ENCODE peak calls at places on chromosome 12, in five cellular contexts. Z is adrenal gland, B is cardiac muscle cell, X is GM23248, F is tibial artery. L is an unnamed sample.

GRCh38 chr12:114974333-114974732 is 290.4 kb upstream of the TBX3 start:
- DNase-seq in X (no peak), F (no peak), Z (no peak), B (no peak), L (no peak)

GRCh38 chr12:106720696-106721095 is 53.8 kb upstream of the RIC8B start:
- DNase-seq in Z (no peak), B (no peak), X (no peak), F (no peak), L (no peak)

GRCh38 chr12:83015390-83016225 is 328.9 kb downstream of the TMTC2 start:
- DNase-seq in F (no peak), Z (peak), B (no peak), X (peak), L (peak)

GRCh38 chr12:20189767-20190166 is 178.6 kb upstream of the PDE3A start:
- DNase-seq in F (no peak), Z (no peak), X (no peak), B (peak), L (no peak)

GRCh38 chr12:45623221-45623620 is 106.3 kb upstream of the ARID2 start:
- DNase-seq in B (no peak), Z (no peak), X (no peak), F (no peak), L (no peak)

GRCh38 chr12:100375023-100375737 is 18.3 kb downstream of the SLC17A8 start:
- DNase-seq in F (peak), B (no peak), Z (peak), X (peak), L (no peak)

GRCh38 chr12:27800819-27801218 is 20.8 kb upstream of the MANSC4 start:
- DNase-seq in B (no peak), Z (no peak), F (no peak), X (no peak), L (no peak)

GRCh38 chr12:67751376-67751928 is 102.9 kb downstream of the DYRK2 start:
- DNase-seq in Z (no peak), F (no peak), B (no peak), X (no peak), L (no peak)

GRCh38 chr12:77160931-77161330 is 95.6 kb upstream of the E2F7 start:
- DNase-seq in X (peak), B (no peak), Z (no peak), F (no peak), L (no peak)

GRCh38 chr12:117098361-117099217 is 627 bp downstream of the TESC start:
- DNase-seq in Z (peak), B (no peak), F (no peak), X (no peak), L (no peak)

GRCh38 chr12:6205761-6206160 is 5.6 kb downstream of the CD9 start:
- DNase-seq in X (no peak), F (no peak), Z (no peak), B (no peak), L (no peak)

GRCh38 chr12:87280356-87280755 is 748.8 kb downstream of the C12orf50 start:
- DNase-seq in X (no peak), B (no peak), F (no peak), Z (no peak), L (no peak)

GRCh38 chr12:18391136-18391535 is 129.8 kb downstream of the PIK3C2G start:
- DNase-seq in Z (no peak), B (no peak), X (no peak), F (no peak), L (no peak)

GRCh38 chr12:124684971-124685688 is 117.7 kb upstream of the NCOR2 start:
- DNase-seq in F (peak), Z (no peak), B (no peak), X (peak), L (peak)

GRCh38 chr12:108890208-108890607 is 10.3 kb downstream of the DAO start:
- DNase-seq in X (peak), B (peak), F (no peak), Z (no peak), L (no peak)

GRCh38 chr12:117045175-117045997 is 53.8 kb downstream of the TESC start:
- DNase-seq in B (no peak), X (no peak), F (no peak), Z (no peak), L (no peak)

GRCh38 chr12:124518051-124518932 is 49.1 kb downstream of the NCOR2 start:
- DNase-seq in F (peak), X (peak), B (peak), Z (peak), L (peak)

GRCh38 chr12:30622509-30622908 is 73.2 kb downstream of the IPO8 start:
- DNase-seq in X (peak), B (no peak), Z (no peak), F (no peak), L (peak)

GRCh38 chr12:107326237-107326636 is 232.9 kb upstream of the CRY1 start:
- DNase-seq in B (no peak), F (no peak), X (no peak), Z (no peak), L (no peak)

GRCh38 chr12:52924764-52925716 is 20.2 kb upstream of the KRT8 start:
- DNase-seq in F (no peak), X (peak), B (peak), Z (peak), L (peak)

GRCh38 chr12:130761537-130762318 is 45.6 kb upstream of the RIMBP2 start:
- DNase-seq in Z (peak), B (peak), X (peak), F (no peak), L (peak)

GRCh38 chr12:2429032-2429431 is 365.7 kb upstream of the FKBP4 start:
- DNase-seq in X (peak), Z (no peak), F (no peak), B (no peak), L (no peak)

GRCh38 chr12:104792570-104792969 is 165.5 kb downstream of the SLC41A2 start:
- DNase-seq in F (peak), Z (peak), B (peak), X (peak), L (peak)

GRCh38 chr12:14960548-14961465 is 594 bp downstream of the ARHGDIB start:
- DNase-seq in B (no peak), F (peak), Z (no peak), X (peak), L (no peak)

GRCh38 chr12:109147954-109148353 is 31.6 kb downstream of the ACACB start:
- DNase-seq in X (peak), B (no peak), Z (no peak), F (peak), L (no peak)

GRCh38 chr12:28331130-28331529 is 140.9 kb downstream of the CCDC91 start:
- DNase-seq in F (no peak), B (no peak), X (no peak), Z (no peak), L (no peak)

GRCh38 chr12:113072136-113072535 is 15.6 kb downstream of the DTX1 start:
- DNase-seq in X (no peak), F (no peak), Z (no peak), B (no peak), L (no peak)

GRCh38 chr12:94277426-94278000 is 129.1 kb downstream of the PLXNC1 start:
- DNase-seq in B (no peak), X (no peak), Z (no peak), F (no peak), L (no peak)

GRCh38 chr12:43815416-43815815 is 9.3 kb upstream of the TWF1 start:
- DNase-seq in Z (no peak), B (no peak), X (no peak), F (no peak), L (no peak)

GRCh38 chr12:99413751-99414150 is 233.8 kb upstream of the GARIN6 start:
- DNase-seq in B (no peak), F (no peak), X (no peak), Z (no peak), L (no peak)

GRCh38 chr12:124500232-124501079 is 67.0 kb downstream of the NCOR2 start:
- DNase-seq in X (peak), B (peak), F (no peak), Z (no peak), L (no peak)

DNA sequence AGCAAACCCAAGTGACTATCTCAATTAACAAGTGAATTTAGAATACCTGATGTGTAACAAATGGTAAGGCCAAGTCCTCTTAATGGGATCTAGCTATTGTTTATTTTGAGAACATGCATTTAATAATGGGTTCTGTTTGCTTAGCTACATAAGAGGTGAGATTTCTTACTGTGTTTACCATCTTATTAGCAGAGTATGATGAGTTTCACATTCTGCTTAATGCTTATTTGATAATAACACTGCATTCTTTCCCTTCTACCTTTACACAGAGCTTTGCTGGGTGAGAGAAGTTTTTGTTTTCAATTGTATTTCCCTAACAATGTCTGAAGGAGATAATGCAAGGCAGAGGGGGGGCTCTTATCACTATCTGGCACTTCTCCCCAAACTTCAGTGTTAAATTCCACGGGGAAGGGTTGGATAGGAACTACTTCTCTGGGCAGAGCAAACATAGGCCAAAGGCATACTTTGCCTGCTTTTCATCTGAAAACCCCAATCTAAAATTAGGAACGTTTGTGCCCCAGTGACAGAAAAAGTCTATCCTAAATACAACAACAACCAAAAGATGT is 129.0 kb upstream of the ATXN7L3B start:
- DNase-seq in X (no peak), F (no peak), Z (no peak), B (no peak), L (no peak)
- H3K27ac ChIP-seq in X (no peak), F (no peak), Z (no peak), B (no peak), L (no peak)

DNA sequence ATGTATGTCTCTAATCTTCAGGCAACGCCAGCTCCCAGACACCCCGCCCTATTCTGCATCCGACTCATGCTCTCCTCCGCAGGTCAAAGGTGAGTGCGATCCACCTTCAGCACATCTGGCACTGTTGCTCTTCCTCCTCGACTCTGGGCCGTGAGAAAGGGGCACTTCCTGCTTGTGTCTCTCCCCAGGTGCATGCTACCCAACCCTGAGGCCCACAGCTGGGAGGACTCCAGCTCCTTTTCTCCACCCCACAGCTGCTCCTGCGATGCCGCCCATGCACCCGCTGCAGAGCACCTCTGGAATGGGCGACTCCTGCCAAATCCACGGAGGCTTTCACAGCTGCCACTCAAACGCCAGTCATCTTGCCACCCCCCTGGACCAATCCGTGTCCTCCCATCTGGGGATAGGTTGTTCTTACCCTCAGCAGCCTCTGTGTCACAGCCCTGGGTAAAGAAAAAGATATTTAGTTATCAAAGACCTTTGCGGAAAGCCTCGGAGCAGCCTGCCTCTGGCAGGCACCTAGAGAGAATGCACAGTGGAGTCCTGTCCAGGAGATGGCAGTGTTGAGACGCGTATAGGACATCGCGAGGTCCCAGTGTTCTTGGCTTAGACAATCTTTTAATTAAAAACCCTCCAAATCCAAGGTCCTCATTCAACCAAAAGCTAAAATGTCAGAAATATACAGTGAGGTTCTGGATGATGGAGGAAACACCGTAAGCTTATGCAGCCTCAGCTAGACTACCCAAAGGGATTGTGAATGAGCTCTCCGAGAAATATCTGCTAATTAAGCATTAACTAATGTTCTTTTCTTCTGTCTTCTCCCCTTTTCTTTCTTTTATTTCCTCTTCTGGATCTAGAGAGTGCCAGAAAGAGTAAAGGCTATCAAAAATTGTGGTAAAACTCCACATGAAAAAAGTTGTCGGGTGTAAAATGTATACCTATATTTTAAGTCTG is 54.3 kb downstream of the MYRFL start:
- DNase-seq in F (peak), X (peak), B (peak), Z (peak), L (peak)
- H3K4me3 ChIP-seq in F (peak), X (peak), B (no peak), Z (no peak), L (peak)

GRCh38 chr12:122862110-122862634 is 26.9 kb downstream of the HIP1R start:
- DNase-seq in B (no peak), F (no peak), Z (peak), X (no peak), L (no peak)
- H3K27ac ChIP-seq in B (peak), F (peak), Z (peak), X (no peak), L (no peak)

GRCh38 chr12:57112492-57113294 is 1.5 kb upstream of the STAT6 start:
- DNase-seq in B (no peak), F (no peak), X (no peak), Z (no peak), L (no peak)
- H3K4me3 ChIP-seq in B (peak), F (peak), X (peak), Z (peak), L (peak)

GRCh38 chr12:204261-204678 is 9.7 kb downstream of the SLC6A12 start:
- DNase-seq in F (no peak), X (no peak), Z (no peak), B (no peak), L (no peak)
- H3K27ac ChIP-seq in F (no peak), X (no peak), Z (no peak), B (no peak), L (no peak)

GRCh38 chr12:12788131-12788530 is 2.7 kb downstream of the APOLD1 start:
- DNase-seq in Z (peak), F (no peak), X (peak), B (no peak), L (no peak)
- H3K4me3 ChIP-seq in Z (no peak), F (peak), X (no peak), B (no peak), L (no peak)

GRCh38 chr12:16613199-16613598 is 7.2 kb upstream of the LMO3 start:
- DNase-seq in B (no peak), X (no peak), Z (no peak), F (no peak), L (no peak)
- H3K27ac ChIP-seq in B (no peak), X (no peak), Z (no peak), F (no peak), L (no peak)

DNA sequence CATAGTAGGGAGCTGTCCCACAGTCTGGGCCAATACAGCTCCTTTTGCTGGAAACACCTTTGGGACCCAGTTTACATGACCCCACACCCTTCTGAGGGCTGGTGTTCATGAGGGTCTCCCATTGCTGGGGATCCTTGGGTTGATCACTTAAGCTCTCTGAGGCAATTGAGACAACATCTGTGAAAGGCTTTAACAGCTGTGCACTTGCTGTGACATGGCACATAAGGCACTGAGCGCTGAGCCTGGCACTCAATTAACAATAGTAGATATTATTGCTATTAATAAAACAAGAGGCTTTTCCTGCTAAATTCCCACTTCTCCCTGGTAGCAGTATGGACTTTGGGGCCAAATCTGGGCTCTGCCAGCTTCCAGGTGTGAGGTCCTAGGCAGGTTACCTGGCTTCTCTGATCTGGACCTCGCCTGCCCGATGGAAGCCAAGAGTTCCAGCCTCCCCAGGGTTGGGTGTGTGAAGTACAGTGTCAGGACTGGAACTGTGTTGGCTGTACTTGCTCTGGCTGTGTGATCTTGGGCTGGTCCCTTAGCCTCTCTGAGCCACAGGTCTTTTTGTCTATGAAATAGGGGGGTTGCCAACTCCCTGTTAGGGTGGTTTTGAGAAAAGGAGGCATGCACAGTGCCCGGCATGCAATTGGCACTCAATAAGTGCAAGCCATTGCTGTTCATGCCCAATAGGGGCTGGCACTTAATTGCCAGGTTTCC is 3.1 kb downstream of the SH2B3 start:
- DNase-seq in X (peak), B (no peak), Z (no peak), F (no peak), L (no peak)
- H3K4me3 ChIP-seq in X (peak), B (no peak), Z (no peak), F (peak), L (peak)

DNA sequence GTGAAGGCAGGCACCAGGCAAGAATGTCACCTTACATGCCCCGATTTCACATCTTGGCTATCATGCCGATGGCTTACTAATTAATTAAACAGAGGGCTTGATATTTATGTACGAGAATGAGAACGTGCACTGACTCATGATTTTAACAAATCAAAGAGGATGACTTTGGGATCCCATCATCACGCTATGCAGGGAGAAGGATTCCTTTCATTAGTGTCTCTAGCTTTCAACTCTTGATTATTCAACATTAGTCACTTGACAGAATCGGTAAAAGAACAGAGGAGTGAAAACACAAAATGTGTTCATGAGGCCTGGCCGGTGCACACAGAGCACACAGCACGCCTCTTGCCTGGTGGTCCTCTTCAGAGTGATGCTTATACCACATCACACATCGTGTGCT is 80.6 kb downstream of the PRKAB1 start:
- DNase-seq in Z (no peak), F (no peak), B (no peak), X (peak), L (no peak)
- H3K27ac ChIP-seq in Z (no peak), F (no peak), B (no peak), X (peak), L (no peak)

DNA sequence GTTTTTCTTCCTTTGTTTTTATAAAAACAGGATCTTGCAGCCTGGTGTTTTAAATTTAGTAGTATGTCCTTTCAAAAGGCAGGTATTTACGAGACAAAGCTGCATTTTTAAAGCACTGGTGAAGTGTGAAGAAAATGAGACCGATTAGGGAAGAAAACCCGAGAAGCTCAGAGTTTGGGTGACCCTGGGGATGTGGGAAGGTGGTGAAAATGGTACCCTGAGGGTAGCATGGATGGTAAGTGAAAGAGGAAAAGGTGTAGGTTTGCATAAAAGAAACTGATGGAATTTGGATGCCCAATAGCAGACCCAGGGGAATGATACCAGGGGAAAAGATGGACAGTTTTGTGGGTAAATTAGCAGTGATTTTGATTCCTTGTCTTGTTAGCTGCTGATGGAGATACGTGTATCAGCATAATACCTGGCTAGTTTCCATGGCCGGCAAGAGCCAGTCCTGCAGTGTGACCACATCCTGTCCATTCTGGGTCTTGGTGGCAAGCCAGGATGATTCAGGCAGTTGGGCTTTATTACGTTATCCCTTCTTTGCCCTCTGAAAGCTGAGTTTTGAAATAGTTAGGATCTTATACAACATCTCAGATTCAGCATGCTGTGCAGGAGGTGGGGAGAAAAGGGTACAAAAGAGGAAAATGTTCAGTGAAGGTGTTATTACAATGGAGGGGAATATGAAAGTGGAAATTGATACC is 8.9 kb downstream of the BICD1 start:
- DNase-seq in B (no peak), F (peak), Z (peak), X (peak), L (peak)
- H3K4me3 ChIP-seq in B (no peak), F (no peak), Z (no peak), X (peak), L (no peak)

L was measured in brain microvascular endothelial cell.